ENCODE peak calls at places on chromosomes 2 and 18, in six cellular contexts. One of them, this sample, is unnamed.

GRCh38 chr2:47033102-47033880 is 117.7 kb upstream of the MCFD2 start:
- DNase-seq in heart right ventricle: no peak
- DNase-seq in pancreas: no peak
- DNase-seq in H7: no peak
- DNase-seq in brain microvascular endothelial cell: peak; percentile 14
- DNase-seq in small intestine: no peak
- DNase-seq in this sample: no peak

GRCh38 chr2:148552675-148553331 is 91.7 kb upstream of the EPC2 start:
- DNase-seq in heart right ventricle: no peak
- DNase-seq in pancreas: no peak
- DNase-seq in H7: no peak
- DNase-seq in brain microvascular endothelial cell: no peak
- DNase-seq in small intestine: peak; percentile 47
- DNase-seq in this sample: no peak

GRCh38 chr2:216775043-216775453 is 79.7 kb upstream of the IGFBP5 start:
- DNase-seq in heart right ventricle: peak; percentile 24
- DNase-seq in pancreas: no peak
- DNase-seq in H7: no peak
- DNase-seq in brain microvascular endothelial cell: peak; percentile 93
- DNase-seq in small intestine: no peak
- DNase-seq in this sample: peak; percentile 28

GRCh38 chr2:30947686-30948085 is 140.4 kb upstream of the CAPN13 start:
- DNase-seq in heart right ventricle: no peak
- DNase-seq in pancreas: no peak
- DNase-seq in H7: no peak
- DNase-seq in brain microvascular endothelial cell: no peak
- DNase-seq in small intestine: no peak
- DNase-seq in this sample: no peak

GRCh38 chr18:65436430-65436829 is 314.4 kb upstream of the CDH7 start:
- DNase-seq in heart right ventricle: no peak
- DNase-seq in pancreas: no peak
- DNase-seq in H7: peak; percentile 22
- DNase-seq in brain microvascular endothelial cell: no peak
- DNase-seq in small intestine: no peak
- DNase-seq in this sample: no peak

GRCh38 chr18:46182633-46183401 is 78.6 kb downstream of the HAUS1 start:
- DNase-seq in heart right ventricle: no peak
- DNase-seq in pancreas: no peak
- DNase-seq in H7: no peak
- DNase-seq in brain microvascular endothelial cell: no peak
- DNase-seq in small intestine: peak; percentile 60
- DNase-seq in this sample: no peak

GRCh38 chr2:102428573-102428972 is 5.6 kb downstream of the IL18RAP start:
- DNase-seq in heart right ventricle: no peak
- DNase-seq in pancreas: no peak
- DNase-seq in H7: no peak
- DNase-seq in brain microvascular endothelial cell: no peak
- DNase-seq in small intestine: no peak
- DNase-seq in this sample: no peak

GRCh38 chr18:78703297-78703696 is 276.3 kb upstream of the SALL3 start:
- DNase-seq in heart right ventricle: no peak
- DNase-seq in pancreas: no peak
- DNase-seq in H7: peak; percentile 75
- DNase-seq in brain microvascular endothelial cell: no peak
- DNase-seq in small intestine: no peak
- DNase-seq in this sample: no peak

GRCh38 chr2:75571730-75572430 is 11.1 kb upstream of the EVA1A start:
- DNase-seq in heart right ventricle: no peak
- DNase-seq in pancreas: no peak
- DNase-seq in H7: no peak
- DNase-seq in brain microvascular endothelial cell: no peak
- DNase-seq in small intestine: no peak
- DNase-seq in this sample: no peak

GRCh38 chr18:7856733-7857132 is 289.6 kb downstream of the PTPRM start:
- DNase-seq in heart right ventricle: no peak
- DNase-seq in pancreas: no peak
- DNase-seq in H7: no peak
- DNase-seq in brain microvascular endothelial cell: peak; percentile 73
- DNase-seq in small intestine: no peak
- DNase-seq in this sample: no peak

GRCh38 chr2:189521686-189522434 is 58.7 kb downstream of the SLC40A1 start:
- DNase-seq in heart right ventricle: no peak
- DNase-seq in pancreas: no peak
- DNase-seq in H7: no peak
- DNase-seq in brain microvascular endothelial cell: no peak
- DNase-seq in small intestine: peak; percentile 31
- DNase-seq in this sample: no peak

GRCh38 chr2:70143314-70144150 is 47.3 kb downstream of the C2orf42 start:
- DNase-seq in heart right ventricle: no peak
- DNase-seq in pancreas: no peak
- DNase-seq in H7: peak; percentile 46
- DNase-seq in brain microvascular endothelial cell: peak; percentile 25
- DNase-seq in small intestine: peak; percentile 69
- DNase-seq in this sample: no peak

GRCh38 chr2:205768341-205768740 is 86.0 kb downstream of the NRP2 start:
- DNase-seq in heart right ventricle: peak; percentile 38
- DNase-seq in pancreas: no peak
- DNase-seq in H7: no peak
- DNase-seq in brain microvascular endothelial cell: no peak
- DNase-seq in small intestine: no peak
- DNase-seq in this sample: peak; percentile 28

GRCh38 chr2:96546321-96546720 is 9.8 kb downstream of the ARID5A start:
- DNase-seq in heart right ventricle: no peak
- DNase-seq in pancreas: no peak
- DNase-seq in H7: no peak
- DNase-seq in brain microvascular endothelial cell: no peak
- DNase-seq in small intestine: no peak
- DNase-seq in this sample: no peak

GRCh38 chr2:157777425-157777824 is 98.7 kb downstream of the ACVR1 start:
- DNase-seq in heart right ventricle: no peak
- DNase-seq in pancreas: no peak
- DNase-seq in H7: no peak
- DNase-seq in brain microvascular endothelial cell: peak; percentile 64
- DNase-seq in small intestine: peak; percentile 52
- DNase-seq in this sample: no peak

GRCh38 chr2:36951574-36951973 is 14.8 kb downstream of the STRN start:
- DNase-seq in heart right ventricle: no peak
- DNase-seq in pancreas: no peak
- DNase-seq in H7: no peak
- DNase-seq in brain microvascular endothelial cell: peak; percentile 16
- DNase-seq in small intestine: peak; percentile 23
- DNase-seq in this sample: no peak

GRCh38 chr2:148282201-148282600 is 261.3 kb downstream of the MBD5 start:
- DNase-seq in heart right ventricle: no peak
- DNase-seq in pancreas: no peak
- DNase-seq in H7: no peak
- DNase-seq in brain microvascular endothelial cell: no peak
- DNase-seq in small intestine: no peak
- DNase-seq in this sample: no peak

GRCh38 chr2:112033600-112033999 is 21.5 kb upstream of the TMEM87B start:
- DNase-seq in heart right ventricle: no peak
- DNase-seq in pancreas: no peak
- DNase-seq in H7: no peak
- DNase-seq in brain microvascular endothelial cell: peak; percentile 27
- DNase-seq in small intestine: no peak
- DNase-seq in this sample: no peak

GRCh38 chr2:200856806-200857205 is 7.7 kb downstream of the CLK1 start:
- DNase-seq in heart right ventricle: no peak
- DNase-seq in pancreas: no peak
- DNase-seq in H7: no peak
- DNase-seq in brain microvascular endothelial cell: no peak
- DNase-seq in small intestine: no peak
- DNase-seq in this sample: no peak

GRCh38 chr18:24786027-24786426 is 325.6 kb downstream of the HRH4 start:
- DNase-seq in heart right ventricle: no peak
- DNase-seq in pancreas: no peak
- DNase-seq in H7: no peak
- DNase-seq in brain microvascular endothelial cell: no peak
- DNase-seq in small intestine: no peak
- DNase-seq in this sample: no peak

GRCh38 chr2:101311390-101312019 is 3.0 kb upstream of the RNF149 start:
- DNase-seq in heart right ventricle: no peak
- DNase-seq in pancreas: no peak
- DNase-seq in H7: no peak
- DNase-seq in brain microvascular endothelial cell: no peak
- DNase-seq in small intestine: peak; percentile 76
- DNase-seq in this sample: no peak

GRCh38 chr2:232523682-232524597 is 2.0 kb upstream of the CHRND start:
- DNase-seq in heart right ventricle: no peak
- DNase-seq in pancreas: peak; percentile 77
- DNase-seq in H7: peak; percentile 96
- DNase-seq in brain microvascular endothelial cell: no peak
- DNase-seq in small intestine: peak; percentile 11
- DNase-seq in this sample: no peak

DNA sequence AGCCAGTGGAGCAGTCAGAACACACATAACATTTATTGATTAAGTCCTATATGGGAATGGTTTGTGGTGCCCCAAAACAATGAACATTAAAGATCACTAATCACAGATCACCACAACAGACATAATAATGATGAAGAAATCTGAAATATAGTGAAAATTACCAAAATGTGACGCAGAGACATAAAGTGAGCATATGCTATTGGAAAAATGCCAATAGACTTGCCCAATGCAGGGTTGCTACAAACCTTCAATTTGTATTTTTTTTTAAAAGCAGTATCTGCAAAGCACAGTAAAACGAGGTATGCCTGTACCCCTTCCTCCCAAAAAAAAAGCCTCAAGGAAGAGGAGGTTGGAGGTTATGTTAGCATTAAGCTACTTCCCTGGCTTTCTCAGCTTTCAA is 131.1 kb downstream of the RBMS1 start:
- DNase-seq in heart right ventricle: no peak
- DNase-seq in pancreas: no peak
- DNase-seq in H7: no peak
- DNase-seq in brain microvascular endothelial cell: no peak
- DNase-seq in small intestine: no peak
- DNase-seq in this sample: no peak
- H3K27me3 ChIP-seq in heart right ventricle: no peaks in the 10 kb centered on the region
- H3K27me3 ChIP-seq in pancreas: no peaks in the 10 kb centered on the region
- H3K27me3 ChIP-seq in H7: no peaks in the 10 kb centered on the region
- H3K27me3 ChIP-seq in brain microvascular endothelial cell: no peaks in the 10 kb centered on the region
- H3K27me3 ChIP-seq in small intestine: no peaks in the 10 kb centered on the region
- H3K27me3 ChIP-seq in this sample: no peaks in the 10 kb centered on the region

GRCh38 chr2:239729151-239729550 is 296.0 kb downstream of the NDUFA10 start:
- DNase-seq in heart right ventricle: no peak
- DNase-seq in pancreas: peak; percentile 51
- DNase-seq in H7: no peak
- DNase-seq in brain microvascular endothelial cell: no peak
- DNase-seq in small intestine: no peak
- DNase-seq in this sample: no peak

GRCh38 chr2:239731422-239731821 is 293.7 kb downstream of the NDUFA10 start:
- DNase-seq in heart right ventricle: no peak
- DNase-seq in pancreas: peak; percentile 24
- DNase-seq in H7: peak; percentile 72
- DNase-seq in brain microvascular endothelial cell: no peak
- DNase-seq in small intestine: no peak
- DNase-seq in this sample: no peak

GRCh38 chr2:239728751-239729150 is 296.4 kb downstream of the NDUFA10 start:
- DNase-seq in heart right ventricle: no peak
- DNase-seq in pancreas: peak; percentile 26
- DNase-seq in H7: no peak
- DNase-seq in brain microvascular endothelial cell: no peak
- DNase-seq in small intestine: no peak
- DNase-seq in this sample: no peak

GRCh38 chr2:239730897-239731296 is 294.2 kb downstream of the NDUFA10 start:
- DNase-seq in heart right ventricle: no peak
- DNase-seq in pancreas: peak; percentile 26
- DNase-seq in H7: no peak
- DNase-seq in brain microvascular endothelial cell: no peak
- DNase-seq in small intestine: no peak
- DNase-seq in this sample: no peak

GRCh38 chr2:239729681-239730566 is 295.2 kb downstream of the NDUFA10 start:
- DNase-seq in heart right ventricle: no peak
- DNase-seq in pancreas: no peak
- DNase-seq in H7: no peak
- DNase-seq in brain microvascular endothelial cell: no peak
- DNase-seq in small intestine: no peak
- DNase-seq in this sample: no peak
- H3K27me3 ChIP-seq in heart right ventricle: peaks cover 22% of the 10 kb centered on the region
- H3K27me3 ChIP-seq in pancreas: no peaks in the 10 kb centered on the region
- H3K27me3 ChIP-seq in H7: no peaks in the 10 kb centered on the region
- H3K27me3 ChIP-seq in brain microvascular endothelial cell: no peaks in the 10 kb centered on the region
- H3K27me3 ChIP-seq in small intestine: no peaks in the 10 kb centered on the region
- H3K27me3 ChIP-seq in this sample: peaks cover 65% of the 10 kb centered on the region

GRCh38 chr2:6992821-6993228 is 75.6 kb downstream of the RNF144A start:
- DNase-seq in heart right ventricle: no peak
- DNase-seq in pancreas: no peak
- DNase-seq in H7: no peak
- DNase-seq in brain microvascular endothelial cell: no peak
- DNase-seq in small intestine: no peak
- DNase-seq in this sample: no peak

GRCh38 chr2:6990871-6991270 is 73.7 kb downstream of the RNF144A start:
- DNase-seq in heart right ventricle: no peak
- DNase-seq in pancreas: no peak
- DNase-seq in H7: no peak
- DNase-seq in brain microvascular endothelial cell: no peak
- DNase-seq in small intestine: no peak
- DNase-seq in this sample: no peak

GRCh38 chr2:6994569-6994968 is 77.4 kb downstream of the RNF144A start:
- DNase-seq in heart right ventricle: no peak
- DNase-seq in pancreas: no peak
- DNase-seq in H7: no peak
- DNase-seq in brain microvascular endothelial cell: no peak
- DNase-seq in small intestine: no peak
- DNase-seq in this sample: no peak

GRCh38 chr2:6995406-6996117 is 78.3 kb downstream of the RNF144A start:
- DNase-seq in heart right ventricle: no peak
- DNase-seq in pancreas: no peak
- DNase-seq in H7: no peak
- DNase-seq in brain microvascular endothelial cell: no peak
- DNase-seq in small intestine: no peak
- DNase-seq in this sample: no peak

GRCh38 chr2:6993230-6993640 is 76.0 kb downstream of the RNF144A start:
- DNase-seq in heart right ventricle: peak; percentile 80
- DNase-seq in pancreas: no peak
- DNase-seq in H7: no peak
- DNase-seq in brain microvascular endothelial cell: no peak
- DNase-seq in small intestine: no peak
- DNase-seq in this sample: peak; percentile 74
- H3K27me3 ChIP-seq in heart right ventricle: no peaks in the 10 kb centered on the region
- H3K27me3 ChIP-seq in pancreas: no peaks in the 10 kb centered on the region
- H3K27me3 ChIP-seq in H7: no peaks in the 10 kb centered on the region
- H3K27me3 ChIP-seq in brain microvascular endothelial cell: no peaks in the 10 kb centered on the region
- H3K27me3 ChIP-seq in small intestine: no peaks in the 10 kb centered on the region
- H3K27me3 ChIP-seq in this sample: no peaks in the 10 kb centered on the region

GRCh38 chr2:105631011-105631410 is 113.7 kb upstream of the NCK2 start:
- DNase-seq in heart right ventricle: no peak
- DNase-seq in pancreas: no peak
- DNase-seq in H7: no peak
- DNase-seq in brain microvascular endothelial cell: no peak
- DNase-seq in small intestine: no peak
- DNase-seq in this sample: no peak
- H3K27me3 ChIP-seq in heart right ventricle: no peaks in the 10 kb centered on the region
- H3K27me3 ChIP-seq in pancreas: no peaks in the 10 kb centered on the region
- H3K27me3 ChIP-seq in H7: no peaks in the 10 kb centered on the region
- H3K27me3 ChIP-seq in brain microvascular endothelial cell: peaks cover 6% of the 10 kb centered on the region
- H3K27me3 ChIP-seq in small intestine: no peaks in the 10 kb centered on the region
- H3K27me3 ChIP-seq in this sample: peaks cover 3% of the 10 kb centered on the region